ENCODE peak calls at places on chromosomes 3 and 15, in eight cellular contexts. T, J, W, U, M, G, Z and B are unnamed samples.

GRCh38 chr15:96887730-96888129 is 557.2 kb downstream of the NR2F2 start:
- DNase-seq in T (no peak), J (peak), W (no peak), U (no peak), M (no peak), G (no peak), Z (no peak), B (no peak)

GRCh38 chr3:155334897-155335883 is 41.7 kb upstream of the STRIT1 start:
- DNase-seq in T (no peak), J (no peak), W (no peak), U (no peak), M (no peak), G (no peak), Z (no peak), B (no peak)

GRCh38 chr3:45343947-45344346 is 44.4 kb upstream of the LARS2 start:
- DNase-seq in T (no peak), J (peak), W (no peak), U (no peak), M (no peak), G (no peak), Z (no peak), B (no peak)

GRCh38 chr3:85594648-85595047 is 635.9 kb downstream of the CADM2 start:
- DNase-seq in T (no peak), J (no peak), W (no peak), U (no peak), M (no peak), G (no peak), Z (no peak), B (no peak)

GRCh38 chr3:11660242-11660641 is 16.5 kb upstream of the VGLL4 start:
- DNase-seq in T (no peak), J (no peak), W (peak), U (no peak), M (peak), G (no peak), Z (no peak), B (no peak)

GRCh38 chr15:70508561-70509281 is 254.6 kb downstream of the UACA start:
- DNase-seq in T (no peak), J (peak), W (no peak), U (peak), M (no peak), G (no peak), Z (peak), B (no peak)

GRCh38 chr15:45129651-45130129 is at the start of the genes DUOX1 and DUOXA1:
- DNase-seq in T (no peak), J (no peak), W (peak), U (peak), M (no peak), G (no peak), Z (peak), B (no peak)

GRCh38 chr15:44541282-44541958 is 4.5 kb downstream of the EIF3J start:
- DNase-seq in T (no peak), J (peak), W (no peak), U (peak), M (no peak), G (no peak), Z (no peak), B (no peak)

GRCh38 chr15:75025102-75025501 is 1.7 kb downstream of the PPCDC start:
- DNase-seq in T (no peak), J (no peak), W (no peak), U (no peak), M (no peak), G (no peak), Z (no peak), B (no peak)

DNA sequence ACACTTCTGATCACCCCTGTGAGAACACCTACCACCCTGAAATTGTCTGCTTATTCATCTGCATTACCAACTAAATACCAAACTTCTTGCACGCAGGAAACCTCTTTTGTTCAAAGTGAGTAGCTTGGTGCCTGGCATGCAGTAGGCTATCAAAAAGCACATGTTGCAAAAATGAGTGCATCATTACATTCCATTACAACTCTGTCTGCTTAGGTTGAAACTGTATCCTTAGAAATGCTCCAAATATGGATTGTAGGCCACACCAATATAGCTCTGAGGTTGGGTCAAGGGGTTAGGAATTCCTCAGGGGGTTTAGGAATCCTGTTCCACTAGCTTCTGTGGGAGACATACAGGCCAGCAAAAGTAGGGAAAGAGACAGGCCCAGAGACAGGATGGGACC is 107.2 kb downstream of the THRB start:
- DNase-seq in T (no peak), J (no peak), W (no peak), U (no peak), M (no peak), G (no peak), Z (no peak), B (no peak)
- H3K27ac ChIP-seq in T (no peak), J (no peak), W (no peak), U (no peak), M (no peak), G (peak), Z (no peak), B (no peak)

GRCh38 chr3:138609898-138610266 is 1.3 kb downstream of the FAIM start:
- DNase-seq in T (no peak), J (no peak), W (no peak), U (no peak), M (no peak), G (no peak), Z (no peak), B (no peak)
- H3K27ac ChIP-seq in T (no peak), J (no peak), W (peak), U (peak), M (no peak), G (peak), Z (peak), B (peak)

DNA sequence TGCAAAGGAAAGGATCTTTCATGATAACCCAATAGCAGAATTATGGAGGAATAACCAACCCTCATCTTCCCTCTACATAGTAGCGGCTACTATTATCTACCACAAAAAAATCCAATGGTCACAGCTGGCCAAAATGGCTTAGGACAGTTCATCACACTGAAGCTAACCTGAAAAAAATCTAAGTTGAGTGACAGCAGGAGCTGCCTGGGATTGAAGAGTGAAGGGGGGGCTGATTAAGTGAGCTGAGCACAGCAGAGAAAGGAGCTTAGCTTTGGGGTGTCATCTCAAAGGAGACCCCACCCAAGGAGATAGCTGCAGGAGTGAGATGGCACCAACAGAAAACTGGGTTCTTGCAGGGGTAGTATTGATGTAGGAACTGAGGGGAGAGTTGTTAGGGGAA is 33.6 kb downstream of the CCNL1 start:
- DNase-seq in T (no peak), J (no peak), W (no peak), U (no peak), M (no peak), G (no peak), Z (no peak), B (no peak)
- H3K27ac ChIP-seq in T (no peak), J (no peak), W (peak), U (peak), M (no peak), G (peak), Z (no peak), B (no peak)

GRCh38 chr3:108006901-108007331 is 83.9 kb downstream of the CD47 start:
- DNase-seq in T (no peak), J (no peak), W (no peak), U (no peak), M (no peak), G (no peak), Z (no peak), B (no peak)
- H3K27ac ChIP-seq in T (no peak), J (no peak), W (no peak), U (no peak), M (no peak), G (no peak), Z (peak), B (no peak)

GRCh38 chr3:141237701-141238521 is 6.3 kb downstream of the PXYLP1 start:
- DNase-seq in T (peak), J (no peak), W (peak), U (no peak), M (no peak), G (no peak), Z (peak), B (no peak)
- H3K27ac ChIP-seq in T (no peak), J (no peak), W (peak), U (no peak), M (peak), G (no peak), Z (peak), B (no peak)